ENCODE peak calls at places on chromosomes 2 and 18, in six cellular contexts. One of them, this sample, is unnamed.

GRCh38 chr2:96259497-96259921 is 6.3 kb downstream of the TMEM127 start:
- DNase-seq in GM23338: no peak
- DNase-seq in HL-60: peak
- DNase-seq in stomach: peak
- DNase-seq in sigmoid colon: peak
- DNase-seq in HCT116: no peak
- DNase-seq in this sample: no peak

GRCh38 chr2:71379086-71379485 is 47.5 kb downstream of the ZNF638 start:
- DNase-seq in GM23338: no peak
- DNase-seq in HL-60: no peak
- DNase-seq in stomach: no peak
- DNase-seq in sigmoid colon: no peak
- DNase-seq in HCT116: peak
- DNase-seq in this sample: no peak

GRCh38 chr2:63364866-63365265 is 223.4 kb downstream of the WDPCP start:
- DNase-seq in GM23338: no peak
- DNase-seq in HL-60: no peak
- DNase-seq in stomach: no peak
- DNase-seq in sigmoid colon: no peak
- DNase-seq in HCT116: no peak
- DNase-seq in this sample: no peak

GRCh38 chr18:77622009-77622692 is 372.5 kb downstream of the GALR1 start:
- DNase-seq in GM23338: no peak
- DNase-seq in HL-60: no peak
- DNase-seq in stomach: no peak
- DNase-seq in sigmoid colon: no peak
- DNase-seq in HCT116: no peak
- DNase-seq in this sample: no peak

GRCh38 chr2:176130153-176130916 is 830 bp downstream of the HOXD8 start:
- DNase-seq in GM23338: peak
- DNase-seq in HL-60: no peak
- DNase-seq in stomach: no peak
- DNase-seq in sigmoid colon: peak
- DNase-seq in HCT116: no peak
- DNase-seq in this sample: no peak

GRCh38 chr2:62217980-62218379 is 22.1 kb downstream of the B3GNT2 start:
- DNase-seq in GM23338: no peak
- DNase-seq in HL-60: no peak
- DNase-seq in stomach: no peak
- DNase-seq in sigmoid colon: no peak
- DNase-seq in HCT116: no peak
- DNase-seq in this sample: no peak

GRCh38 chr2:113124181-113124961 is 3.0 kb upstream of the IL1RN start:
- DNase-seq in GM23338: no peak
- DNase-seq in HL-60: no peak
- DNase-seq in stomach: no peak
- DNase-seq in sigmoid colon: no peak
- DNase-seq in HCT116: no peak
- DNase-seq in this sample: no peak

GRCh38 chr2:120764434-120764833 is 28.8 kb downstream of the GLI2 start:
- DNase-seq in GM23338: no peak
- DNase-seq in HL-60: no peak
- DNase-seq in stomach: no peak
- DNase-seq in sigmoid colon: peak
- DNase-seq in HCT116: no peak
- DNase-seq in this sample: no peak

GRCh38 chr2:130869441-130870160 is 32.9 kb downstream of the ARHGEF4 start:
- DNase-seq in GM23338: no peak
- DNase-seq in HL-60: no peak
- DNase-seq in stomach: peak
- DNase-seq in sigmoid colon: no peak
- DNase-seq in HCT116: no peak
- DNase-seq in this sample: no peak

GRCh38 chr18:37483984-37484892 is 81.4 kb downstream of the CELF4 start:
- DNase-seq in GM23338: peak
- DNase-seq in HL-60: no peak
- DNase-seq in stomach: no peak
- DNase-seq in sigmoid colon: no peak
- DNase-seq in HCT116: no peak
- DNase-seq in this sample: no peak

GRCh38 chr2:86037141-86037794 is 68.4 kb downstream of the POLR1A start:
- DNase-seq in GM23338: no peak
- DNase-seq in HL-60: peak
- DNase-seq in stomach: peak
- DNase-seq in sigmoid colon: peak
- DNase-seq in HCT116: no peak
- DNase-seq in this sample: no peak

GRCh38 chr2:19911799-19912509 is 10.2 kb upstream of the TTC32 start:
- DNase-seq in GM23338: no peak
- DNase-seq in HL-60: no peak
- DNase-seq in stomach: no peak
- DNase-seq in sigmoid colon: no peak
- DNase-seq in HCT116: peak
- DNase-seq in this sample: no peak

GRCh38 chr2:138424436-138425140 is 77.0 kb upstream of the SPOPL start:
- DNase-seq in GM23338: no peak
- DNase-seq in HL-60: no peak
- DNase-seq in stomach: no peak
- DNase-seq in sigmoid colon: no peak
- DNase-seq in HCT116: no peak
- DNase-seq in this sample: no peak

GRCh38 chr2:27494944-27495554 is at the start of gene FNDC4:
- DNase-seq in GM23338: peak
- DNase-seq in HL-60: no peak
- DNase-seq in stomach: peak
- DNase-seq in sigmoid colon: peak
- DNase-seq in HCT116: no peak
- DNase-seq in this sample: no peak
- TF ChIP-seq POLR2AphosphoS5 in GM23338: peak
- TF ChIP-seq POLR2AphosphoS5 in HL-60: no peak
- TF ChIP-seq POLR2AphosphoS5 in stomach: no peak
- TF ChIP-seq POLR2AphosphoS5 in sigmoid colon: no peak
- TF ChIP-seq POLR2AphosphoS5 in HCT116: peak
- TF ChIP-seq POLR2AphosphoS5 in this sample: no peak

GRCh38 chr18:457533-457932 is 43.0 kb downstream of the COLEC12 start:
- DNase-seq in GM23338: no peak
- DNase-seq in HL-60: peak
- DNase-seq in stomach: no peak
- DNase-seq in sigmoid colon: no peak
- DNase-seq in HCT116: no peak
- DNase-seq in this sample: no peak

GRCh38 chr18:459801-460200 is 40.7 kb downstream of the COLEC12 start:
- DNase-seq in GM23338: no peak
- DNase-seq in HL-60: no peak
- DNase-seq in stomach: no peak
- DNase-seq in sigmoid colon: no peak
- DNase-seq in HCT116: no peak
- DNase-seq in this sample: no peak

GRCh38 chr18:456361-456821 is 44.1 kb downstream of the COLEC12 start:
- DNase-seq in GM23338: no peak
- DNase-seq in HL-60: no peak
- DNase-seq in stomach: no peak
- DNase-seq in sigmoid colon: peak
- DNase-seq in HCT116: no peak
- DNase-seq in this sample: peak

GRCh38 chr18:458016-458415 is 42.5 kb downstream of the COLEC12 start:
- DNase-seq in GM23338: no peak
- DNase-seq in HL-60: no peak
- DNase-seq in stomach: no peak
- DNase-seq in sigmoid colon: no peak
- DNase-seq in HCT116: no peak
- DNase-seq in this sample: no peak

DNA sequence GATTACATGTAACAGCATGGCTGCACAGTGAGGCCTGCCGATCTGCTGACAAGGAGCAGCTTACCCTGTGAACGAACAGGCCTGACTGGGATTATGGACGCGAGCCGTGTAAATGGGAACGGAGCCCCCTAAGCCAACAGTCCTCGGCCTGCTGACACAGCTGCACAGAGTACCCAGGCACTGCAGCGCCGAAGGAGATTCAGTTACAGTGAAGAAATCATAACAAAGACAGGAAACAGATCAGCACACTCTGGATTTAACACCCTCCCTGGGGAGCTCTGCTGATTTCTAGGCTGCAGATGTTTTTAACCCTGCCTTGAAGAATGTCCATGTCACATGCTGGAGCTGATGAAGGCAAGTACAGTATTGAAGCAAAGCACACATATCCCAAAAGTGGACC is 43.4 kb downstream of the COLEC12 start:
- DNase-seq in GM23338: no peak
- DNase-seq in HL-60: peak
- DNase-seq in stomach: no peak
- DNase-seq in sigmoid colon: peak
- DNase-seq in HCT116: no peak
- DNase-seq in this sample: peak
- H3K4me3 ChIP-seq in GM23338: no peak
- H3K4me3 ChIP-seq in HL-60: no peak
- H3K4me3 ChIP-seq in stomach: peak
- H3K4me3 ChIP-seq in sigmoid colon: peak
- H3K4me3 ChIP-seq in HCT116: no peak
- H3K4me3 ChIP-seq in this sample: peak

GRCh38 chr2:180709392-180710145 is 270.8 kb upstream of the UBE2E3 start:
- DNase-seq in GM23338: no peak
- DNase-seq in HL-60: no peak
- DNase-seq in stomach: no peak
- DNase-seq in sigmoid colon: no peak
- DNase-seq in HCT116: no peak
- DNase-seq in this sample: no peak
- H3K27ac ChIP-seq in GM23338: no peak
- H3K27ac ChIP-seq in HL-60: no peak
- H3K27ac ChIP-seq in stomach: no peak
- H3K27ac ChIP-seq in sigmoid colon: no peak
- H3K27ac ChIP-seq in HCT116: no peak
- H3K27ac ChIP-seq in this sample: no peak

DNA sequence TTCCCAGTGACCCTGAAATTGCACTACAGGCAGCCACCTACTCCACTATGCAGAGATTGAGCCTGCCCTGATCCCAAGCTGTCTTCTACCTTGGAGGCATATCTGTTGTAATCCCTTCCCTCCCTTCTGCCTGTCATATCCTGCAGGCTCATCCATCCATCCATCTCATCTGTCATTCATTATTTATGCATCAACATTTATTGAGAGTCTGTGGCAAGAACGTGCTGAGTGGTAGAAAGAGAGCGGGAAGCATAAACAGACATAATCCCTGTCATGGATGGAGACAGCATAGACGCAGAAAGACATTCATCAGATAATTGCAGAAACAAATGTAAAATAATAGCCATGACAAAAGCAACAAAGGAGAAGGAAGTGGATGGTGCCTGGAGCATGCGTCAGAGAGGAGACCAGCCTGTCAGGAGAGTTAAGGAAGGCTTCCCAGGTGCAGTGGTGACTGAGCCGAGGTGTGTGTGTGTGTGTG is 110.7 kb upstream of the STPG4 start:
- DNase-seq in GM23338: no peak
- DNase-seq in HL-60: no peak
- DNase-seq in stomach: no peak
- DNase-seq in sigmoid colon: peak
- DNase-seq in HCT116: no peak
- DNase-seq in this sample: no peak
- TF ChIP-seq POLR2AphosphoS5 in GM23338: no peak
- TF ChIP-seq POLR2AphosphoS5 in HL-60: no peak
- TF ChIP-seq POLR2AphosphoS5 in stomach: no peak
- TF ChIP-seq POLR2AphosphoS5 in sigmoid colon: no peak
- TF ChIP-seq POLR2AphosphoS5 in HCT116: no peak
- TF ChIP-seq POLR2AphosphoS5 in this sample: no peak

GRCh38 chr18:74630804-74631203 is 33.1 kb downstream of the ZNF407 start:
- DNase-seq in GM23338: no peak
- DNase-seq in HL-60: no peak
- DNase-seq in stomach: no peak
- DNase-seq in sigmoid colon: no peak
- DNase-seq in HCT116: no peak
- DNase-seq in this sample: no peak
- H3K4me3 ChIP-seq in GM23338: no peak
- H3K4me3 ChIP-seq in HL-60: no peak
- H3K4me3 ChIP-seq in stomach: no peak
- H3K4me3 ChIP-seq in sigmoid colon: no peak
- H3K4me3 ChIP-seq in HCT116: no peak
- H3K4me3 ChIP-seq in this sample: no peak

GRCh38 chr18:2325933-2326332 is 245.4 kb downstream of the METTL4 start:
- DNase-seq in GM23338: no peak
- DNase-seq in HL-60: no peak
- DNase-seq in stomach: no peak
- DNase-seq in sigmoid colon: no peak
- DNase-seq in HCT116: no peak
- DNase-seq in this sample: no peak
- H3K27ac ChIP-seq in GM23338: no peak
- H3K27ac ChIP-seq in HL-60: no peak
- H3K27ac ChIP-seq in stomach: no peak
- H3K27ac ChIP-seq in sigmoid colon: no peak
- H3K27ac ChIP-seq in HCT116: no peak
- H3K27ac ChIP-seq in this sample: no peak

GRCh38 chr18:49616618-49617328 is 54.9 kb downstream of the LIPG start:
- DNase-seq in GM23338: no peak
- DNase-seq in HL-60: no peak
- DNase-seq in stomach: no peak
- DNase-seq in sigmoid colon: no peak
- DNase-seq in HCT116: no peak
- DNase-seq in this sample: no peak

GRCh38 chr18:49618741-49619392 is 57.0 kb downstream of the LIPG start:
- DNase-seq in GM23338: no peak
- DNase-seq in HL-60: no peak
- DNase-seq in stomach: no peak
- DNase-seq in sigmoid colon: no peak
- DNase-seq in HCT116: no peak
- DNase-seq in this sample: no peak

GRCh38 chr18:49617329-49617695 is 55.5 kb downstream of the LIPG start:
- DNase-seq in GM23338: no peak
- DNase-seq in HL-60: no peak
- DNase-seq in stomach: no peak
- DNase-seq in sigmoid colon: no peak
- DNase-seq in HCT116: no peak
- DNase-seq in this sample: no peak

GRCh38 chr18:49619792-49620191 is 57.9 kb downstream of the LIPG start:
- DNase-seq in GM23338: no peak
- DNase-seq in HL-60: no peak
- DNase-seq in stomach: no peak
- DNase-seq in sigmoid colon: no peak
- DNase-seq in HCT116: no peak
- DNase-seq in this sample: no peak

DNA sequence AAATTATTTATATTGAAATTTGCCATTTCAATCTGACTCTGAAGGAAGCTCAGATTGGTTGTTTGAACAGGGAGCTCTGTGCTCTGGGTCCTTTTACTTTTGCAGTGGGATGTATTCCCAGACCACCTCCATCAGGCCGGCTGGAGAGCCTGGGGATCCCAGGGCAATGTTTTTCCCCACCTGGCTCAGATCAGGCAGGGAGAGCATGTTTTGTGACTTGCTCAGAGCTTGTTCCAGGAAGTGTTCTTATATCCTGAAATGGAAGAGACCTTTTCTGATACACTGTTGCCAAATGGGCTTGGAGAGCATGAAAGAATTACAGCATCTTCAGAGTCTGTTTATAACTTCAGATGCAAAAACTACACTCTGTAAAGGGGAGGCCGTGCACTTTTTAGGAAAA is 56.0 kb downstream of the LIPG start:
- DNase-seq in GM23338: no peak
- DNase-seq in HL-60: no peak
- DNase-seq in stomach: no peak
- DNase-seq in sigmoid colon: no peak
- DNase-seq in HCT116: no peak
- DNase-seq in this sample: no peak
- TF ChIP-seq POLR2AphosphoS5 in GM23338: no peak
- TF ChIP-seq POLR2AphosphoS5 in HL-60: no peak
- TF ChIP-seq POLR2AphosphoS5 in stomach: no peak
- TF ChIP-seq POLR2AphosphoS5 in sigmoid colon: no peak
- TF ChIP-seq POLR2AphosphoS5 in HCT116: no peak
- TF ChIP-seq POLR2AphosphoS5 in this sample: no peak

This sample was measured in breast epithelium.